ENCODE peak calls at places on chromosomes 3 and 15, in seven cellular contexts. D is foreskin fibroblast, H is HCT116, F is AG10803, M is Caco-2, C is heart left ventricle, J is H1. Q is an unnamed sample.

GRCh38 chr15:52010633-52011595 is 8.1 kb upstream of the MAPK6 start:
- DNase-seq in D (peak), H (peak), F (peak), M (no peak), C (no peak), J (no peak), Q (peak)

GRCh38 chr3:25547928-25548327 is 116.8 kb downstream of the TOP2B start:
- DNase-seq in D (no peak), H (no peak), F (peak), M (no peak), C (no peak), J (no peak), Q (peak)

GRCh38 chr15:48373855-48374421 is 42.7 kb downstream of the DUT start:
- DNase-seq in D (peak), H (no peak), F (peak), M (no peak), C (no peak), J (no peak), Q (peak)

GRCh38 chr15:25862087-25862468 is 1.0 kb downstream of the ATP10A start:
- DNase-seq in D (no peak), H (no peak), F (peak), M (no peak), C (no peak), J (no peak), Q (peak)

GRCh38 chr15:70741677-70742293 is 21.6 kb downstream of the UACA start:
- DNase-seq in D (peak), H (peak), F (peak), M (no peak), C (no peak), J (no peak), Q (peak)

GRCh38 chr15:65355173-65355982 is 22.4 kb downstream of the IGDCC3 start:
- DNase-seq in D (peak), H (no peak), F (no peak), M (peak), C (no peak), J (no peak), Q (peak)

GRCh38 chr3:22627993-22628499 is 575.1 kb upstream of the UBE2E2 start:
- DNase-seq in D (no peak), H (no peak), F (no peak), M (no peak), C (no peak), J (no peak), Q (no peak)

GRCh38 chr3:183210341-183210740 is 42.7 kb upstream of the B3GNT5 start:
- DNase-seq in D (no peak), H (no peak), F (no peak), M (no peak), C (no peak), J (no peak), Q (no peak)

GRCh38 chr15:61084944-61085367 is 144.1 kb downstream of the RORA start:
- DNase-seq in D (peak), H (no peak), F (no peak), M (no peak), C (peak), J (no peak), Q (no peak)

GRCh38 chr15:34799149-34799824 is 3.9 kb upstream of the ACTC1 start:
- DNase-seq in D (peak), H (no peak), F (no peak), M (no peak), C (peak), J (no peak), Q (no peak)

GRCh38 chr15:64755427-64755823 is 20.0 kb downstream of the RBPMS2 start:
- DNase-seq in D (no peak), H (no peak), F (no peak), M (no peak), C (no peak), J (no peak), Q (no peak)

GRCh38 chr15:101411085-101411484 is 78.4 kb downstream of the PCSK6 start:
- DNase-seq in D (no peak), H (no peak), F (no peak), M (no peak), C (no peak), J (no peak), Q (no peak)

GRCh38 chr3:194266658-194267005 is 84.5 kb downstream of the CPN2 start:
- DNase-seq in D (no peak), H (no peak), F (no peak), M (no peak), C (no peak), J (no peak), Q (no peak)

GRCh38 chr3:111895079-111895478 is 36.0 kb downstream of the PHLDB2 start:
- DNase-seq in D (peak), H (peak), F (peak), M (no peak), C (no peak), J (no peak), Q (peak)

GRCh38 chr15:35547775-35548364 is 1.9 kb upstream of the DPH6 start:
- DNase-seq in D (no peak), H (no peak), F (no peak), M (no peak), C (no peak), J (no peak), Q (no peak)

GRCh38 chr15:88166330-88166993 is 90.1 kb downstream of the NTRK3 start:
- DNase-seq in D (no peak), H (no peak), F (no peak), M (peak), C (no peak), J (peak), Q (peak)

GRCh38 chr3:185519021-185519420 is 20.2 kb upstream of the TMEM41A start:
- DNase-seq in D (no peak), H (no peak), F (peak), M (peak), C (no peak), J (no peak), Q (peak)

GRCh38 chr3:143771258-143771657 is 77.0 kb downstream of the SLC9A9 start:
- DNase-seq in D (no peak), H (no peak), F (no peak), M (no peak), C (no peak), J (no peak), Q (peak)

GRCh38 chr3:96175500-96175899 is 638.9 kb upstream of the EPHA6 start:
- DNase-seq in D (no peak), H (no peak), F (no peak), M (no peak), C (no peak), J (no peak), Q (no peak)

GRCh38 chr3:140724856-140725812 is 47.3 kb downstream of the TRIM42 start:
- DNase-seq in D (no peak), H (no peak), F (no peak), M (no peak), C (no peak), J (no peak), Q (no peak)

GRCh38 chr3:140432176-140432753 is 245.6 kb upstream of the TRIM42 start:
- DNase-seq in D (no peak), H (no peak), F (no peak), M (no peak), C (no peak), J (no peak), Q (no peak)

GRCh38 chr3:50616003-50616769 is 765 bp upstream of the MAPKAPK3 start:
- DNase-seq in D (peak), H (peak), F (peak), M (peak), C (peak), J (peak), Q (peak)

GRCh38 chr3:9862391-9863235 is 17.4 kb downstream of the CIDEC start:
- DNase-seq in D (peak), H (no peak), F (peak), M (peak), C (peak), J (no peak), Q (peak)

GRCh38 chr3:9139366-9139765 is 110.1 kb downstream of the SRGAP3 start:
- DNase-seq in D (no peak), H (no peak), F (no peak), M (no peak), C (no peak), J (no peak), Q (no peak)

GRCh38 chr15:56804908-56805307 is 71.6 kb upstream of the ZNF280D start:
- DNase-seq in D (peak), H (no peak), F (peak), M (no peak), C (no peak), J (no peak), Q (peak)

GRCh38 chr3:62249855-62250543 is 123.4 kb downstream of the FEZF2 start:
- DNase-seq in D (no peak), H (no peak), F (no peak), M (no peak), C (no peak), J (no peak), Q (no peak)

GRCh38 chr3:126540342-126540849 is 16.4 kb downstream of the CHST13 start:
- DNase-seq in D (peak), H (peak), F (peak), M (no peak), C (peak), J (no peak), Q (peak)

GRCh38 chr15:48425051-48425450 is 93.8 kb downstream of the DUT start:
- DNase-seq in D (no peak), H (no peak), F (no peak), M (peak), C (no peak), J (no peak), Q (no peak)

GRCh38 chr3:63863150-63864007 is at the start of the genes ATXN7 and THOC7:
- DNase-seq in D (peak), H (no peak), F (peak), M (peak), C (peak), J (no peak), Q (peak)

GRCh38 chr3:149547954-149548728 is 73.6 kb downstream of the TM4SF4 start:
- DNase-seq in D (peak), H (no peak), F (peak), M (no peak), C (peak), J (no peak), Q (peak)

GRCh38 chr3:147384210-147385058 is 21.9 kb downstream of the ZIC4 start:
- DNase-seq in D (no peak), H (no peak), F (no peak), M (no peak), C (no peak), J (no peak), Q (no peak)

GRCh38 chr15:83561661-83562060 is 92.3 kb upstream of the ADAMTSL3 start:
- DNase-seq in D (no peak), H (no peak), F (no peak), M (no peak), C (no peak), J (no peak), Q (no peak)

GRCh38 chr15:101264911-101265641 is 12.2 kb downstream of the SELENOS start:
- DNase-seq in D (no peak), H (no peak), F (no peak), M (no peak), C (no peak), J (no peak), Q (no peak)

GRCh38 chr3:176737480-176738147 is 459.7 kb downstream of the TBL1XR1 start:
- DNase-seq in D (no peak), H (no peak), F (no peak), M (no peak), C (no peak), J (no peak), Q (no peak)

DNA sequence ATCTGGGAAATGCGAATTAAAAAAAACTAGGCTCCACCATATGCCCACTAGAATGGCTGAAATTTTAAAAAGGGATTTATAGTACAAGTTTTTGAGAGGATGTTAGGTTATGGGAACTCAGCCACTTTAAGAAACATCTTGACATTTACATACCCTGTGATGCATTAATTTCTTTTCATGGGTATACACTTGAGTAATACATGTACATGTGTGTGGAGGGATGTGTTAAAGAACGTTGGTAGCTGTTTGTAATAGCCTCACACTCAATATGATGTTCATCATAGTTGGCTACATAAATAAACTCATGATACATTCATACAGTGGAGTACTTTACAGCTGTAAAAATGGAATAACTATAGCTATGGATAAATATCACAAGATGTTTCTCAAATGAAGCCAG is 40.9 kb downstream of the MEF2A start:
- DNase-seq in D (no peak), H (no peak), F (no peak), M (no peak), C (no peak), J (no peak), Q (no peak)
- H3K4me3 ChIP-seq in D (no peak), H (no peak), F (no peak), M (no peak), C (no peak), J (no peak), Q (no peak)

GRCh38 chr15:67136802-67137201 is 71.4 kb downstream of the SMAD3 start:
- DNase-seq in D (no peak), H (no peak), F (no peak), M (no peak), C (no peak), J (no peak), Q (no peak)

GRCh38 chr15:67137951-67138935 is 72.8 kb downstream of the SMAD3 start:
- DNase-seq in D (no peak), H (no peak), F (no peak), M (no peak), C (no peak), J (no peak), Q (peak)

GRCh38 chr15:67135494-67135893 is 70.1 kb downstream of the SMAD3 start:
- DNase-seq in D (peak), H (no peak), F (peak), M (peak), C (no peak), J (no peak), Q (peak)

GRCh38 chr15:67138946-67139855 is 73.8 kb downstream of the SMAD3 start:
- DNase-seq in D (no peak), H (no peak), F (no peak), M (no peak), C (no peak), J (no peak), Q (peak)

DNA sequence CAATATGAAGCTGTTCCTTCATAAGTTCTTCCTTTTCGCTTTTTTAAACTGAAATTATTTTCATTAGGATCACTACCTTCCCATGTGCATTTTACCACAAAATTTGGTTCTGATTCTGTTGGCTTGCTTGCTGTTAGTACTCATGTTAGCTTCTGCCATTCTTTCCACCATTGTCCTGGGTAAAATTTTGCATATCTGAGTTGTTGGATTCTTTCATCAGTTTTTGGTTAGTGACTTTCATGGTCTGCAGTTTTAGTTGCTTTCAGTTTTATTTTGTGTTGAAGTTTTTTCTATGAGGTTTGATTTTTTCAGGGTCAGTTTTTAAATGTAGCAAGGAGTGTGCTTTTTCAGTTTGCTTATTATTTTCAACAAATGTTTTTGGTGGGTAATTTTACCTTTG is 71.9 kb downstream of the SMAD3 start:
- DNase-seq in D (no peak), H (no peak), F (no peak), M (no peak), C (no peak), J (no peak), Q (no peak)
- H3K4me3 ChIP-seq in D (no peak), H (no peak), F (peak), M (no peak), C (no peak), J (no peak), Q (peak)

GRCh38 chr3:186807231-186807630 is 949 bp upstream of the RFC4 start:
- DNase-seq in D (no peak), H (no peak), F (no peak), M (no peak), C (no peak), J (no peak), Q (no peak)
- H3K4me3 ChIP-seq in D (peak), H (peak), F (peak), M (peak), C (no peak), J (peak), Q (peak)

DNA sequence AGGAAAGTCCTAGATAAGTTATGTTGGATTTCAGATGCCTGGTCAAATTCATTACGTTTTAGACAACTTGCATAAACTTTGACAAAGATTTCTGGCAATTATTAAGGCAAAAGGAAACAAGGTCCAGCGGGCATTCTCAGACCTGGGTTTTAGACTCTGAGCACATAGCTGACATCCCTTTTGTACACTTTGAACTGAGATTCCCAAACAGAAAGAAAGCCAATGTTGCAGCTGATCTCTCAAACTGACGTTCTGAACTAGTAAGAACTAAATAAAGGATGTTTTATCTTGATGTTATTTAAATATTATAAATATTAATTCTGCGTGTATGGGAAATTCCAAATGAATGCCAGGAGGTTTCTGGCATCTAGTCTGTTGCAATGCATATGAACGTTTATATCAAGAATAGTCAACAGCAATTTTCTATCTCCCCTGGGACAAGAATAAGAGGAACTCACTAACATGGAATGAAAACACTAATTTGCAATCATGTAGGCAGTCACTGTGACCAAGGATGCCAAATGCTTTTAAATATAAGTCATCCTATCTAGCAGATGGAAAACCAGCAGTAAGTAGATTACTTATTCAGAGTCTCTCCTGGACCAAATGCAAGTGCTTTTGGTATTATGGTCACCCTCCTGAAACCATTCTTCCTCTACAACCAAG is 202.1 kb downstream of the GREM1 start:
- DNase-seq in D (peak), H (no peak), F (peak), M (no peak), C (no peak), J (no peak), Q (peak)
- H3K4me3 ChIP-seq in D (no peak), H (no peak), F (no peak), M (no peak), C (no peak), J (no peak), Q (peak)

Q was measured in GM23248.